ENCODE peak calls at places on chromosomes 13 and 19, in five cellular contexts. C is GM06990; U is stimulated activated CD8-positive, alpha-beta memory T cell treated with anti-CD3 and anti-CD28 coated beads, Interleukin-7, amount 100 ng/mL, for 1 hour; J is NCI-H82; T is stimulated activated CD4-positive, alpha-beta T cell treated with anti-CD3 and anti-CD28 coated beads, Interleukin-4, amount 100 ng/mL, for 48 hours. K is an unnamed sample.

GRCh38 chr19:31717316-31717715 is 368.1 kb upstream of the TSHZ3 start:
- DNase-seq in J (no peak), T (no peak), C (no peak), U (no peak), K (no peak)

GRCh38 chr19:46976845-46977320 is 42.8 kb upstream of the NPAS1 start:
- DNase-seq in C (no peak), J (no peak), U (no peak), T (no peak), K (peak; percentile 97)

GRCh38 chr13:40789275-40790231 is at the start of gene SLC25A15:
- DNase-seq in T (peak; percentile 58), U (peak; percentile 52), C (peak; percentile 86), J (peak; percentile 89), K (peak; percentile 82)

GRCh38 chr13:95481051-95481775 is 71.3 kb upstream of the CLDN10 start:
- DNase-seq in T (no peak), U (no peak), J (no peak), C (no peak), K (no peak)

GRCh38 chr13:77028202-77028601 is 1.2 kb upstream of the FBXL3 start:
- DNase-seq in J (peak; percentile 15), T (no peak), C (no peak), U (no peak), K (peak; percentile 25)

GRCh38 chr13:50676602-50677001 is 166.9 kb downstream of the DLEU7 start:
- DNase-seq in J (no peak), C (no peak), U (no peak), T (no peak), K (peak; percentile 89)

GRCh38 chr19:38506723-38507550 is 73.4 kb downstream of the RYR1 start:
- DNase-seq in J (peak; percentile 72), U (no peak), C (peak; percentile 85), T (peak; percentile 98), K (peak; percentile 94)

GRCh38 chr13:74554581-74555290 is 420.5 kb upstream of the KLF12 start:
- DNase-seq in U (no peak), J (peak; percentile 93), T (no peak), C (no peak), K (no peak)

GRCh38 chr13:94667190-94667589 is 45.2 kb downstream of the SOX21 start:
- DNase-seq in C (no peak), J (no peak), T (no peak), U (no peak), K (no peak)

GRCh38 chr19:54481326-54481930 is 8.3 kb upstream of the CDC42EP5 start:
- DNase-seq in J (peak; percentile 79), U (no peak), C (peak; percentile 67), T (no peak), K (peak; percentile 77)

GRCh38 chr13:35731471-35731870 is 255.0 kb upstream of the MAB21L1 start:
- DNase-seq in T (no peak), U (no peak), C (no peak), J (no peak), K (no peak)

GRCh38 chr13:98368019-98368418 is 190.9 kb upstream of the RNF113B start:
- DNase-seq in T (no peak), J (no peak), U (no peak), C (no peak), K (no peak)

GRCh38 chr19:39514840-39515550 is at the start of gene SELENOV:
- DNase-seq in C (peak; percentile 27), J (peak; percentile 62), U (no peak), T (no peak), K (peak; percentile 84)

GRCh38 chr19:17075860-17076538 is 422 bp downstream of the MYO9B start:
- DNase-seq in T (peak; percentile 25), U (peak; percentile 30), C (peak; percentile 71), J (peak; percentile 79), K (peak; percentile 84)

GRCh38 chr19:41641879-41642485 is 15.1 kb upstream of the CEACAM4 start:
- DNase-seq in C (no peak), U (peak; percentile 32), T (peak; percentile 62), J (peak; percentile 79), K (peak; percentile 46)

GRCh38 chr13:26589754-26590153 is 32.3 kb downstream of the WASF3 start:
- DNase-seq in T (no peak), U (no peak), J (no peak), C (no peak), K (no peak)

GRCh38 chr13:92433963-92434362 is 792.6 kb upstream of the GPC6 start:
- DNase-seq in C (no peak), U (no peak), T (no peak), J (no peak), K (no peak)

GRCh38 chr13:32022292-32022691 is 9.3 kb upstream of the FRY start:
- DNase-seq in U (no peak), J (peak; percentile 87), C (no peak), T (no peak), K (no peak)

GRCh38 chr19:36215276-36216171 is 618 bp downstream of the ZNF146 start:
- DNase-seq in U (no peak), C (no peak), T (peak; percentile 35), J (peak; percentile 51), K (peak; percentile 23)

GRCh38 chr19:55251296-55252081 is 7.3 kb downstream of the PPP6R1 start:
- DNase-seq in J (no peak), U (no peak), T (no peak), C (no peak), K (no peak)

GRCh38 chr13:31764556-31764955 is 25.2 kb downstream of the RXFP2 start:
- DNase-seq in C (no peak), J (no peak), U (no peak), T (no peak), K (no peak)

GRCh38 chr13:75869981-75870380 is 233.9 kb downstream of the LMO7 start:
- DNase-seq in U (no peak), J (no peak), T (no peak), C (no peak), K (no peak)

GRCh38 chr19:58330458-58330857 is 3.7 kb downstream of the ZSCAN22 start:
- DNase-seq in J (peak; percentile 8), T (no peak), C (no peak), U (no peak), K (peak; percentile 50)

GRCh38 chr13:20118268-20119140 is 42.3 kb downstream of the GJA3 start:
- DNase-seq in T (no peak), U (no peak), C (peak; percentile 26), J (peak; percentile 63), K (peak; percentile 57)

GRCh38 chr19:56597696-56598095 is 2.6 kb downstream of the ZNF71 start:
- DNase-seq in C (no peak), U (no peak), T (no peak), J (no peak), K (no peak)

GRCh38 chr13:77563110-77563509 is 27.6 kb downstream of the SCEL start:
- DNase-seq in C (no peak), U (no peak), J (no peak), T (no peak), K (no peak)

GRCh38 chr13:110317093-110317492 is 10.0 kb downstream of the COL4A2 start:
- DNase-seq in J (no peak), T (no peak), C (no peak), U (no peak), K (no peak)

GRCh38 chr13:30618186-30618937 is 642 bp downstream of the USPL1 start:
- DNase-seq in U (no peak), C (peak; percentile 42), T (no peak), J (peak; percentile 67), K (no peak)

GRCh38 chr13:25149670-25150069 is 22.4 kb downstream of the AMER2 start:
- DNase-seq in J (no peak), C (no peak), T (no peak), U (no peak), K (no peak)

GRCh38 chr19:39590265-39590664 is 12.1 kb upstream of the LGALS13 start:
- DNase-seq in J (no peak), C (no peak), T (no peak), U (no peak), K (peak; percentile 35)

GRCh38 chr13:60617863-60618733 is 221.1 kb downstream of the TDRD3 start:
- DNase-seq in J (peak; percentile 15), T (no peak), U (no peak), C (no peak), K (peak; percentile 80)

GRCh38 chr13:98766716-98767115 is 14.2 kb upstream of the SLC15A1 start:
- DNase-seq in U (no peak), J (no peak), T (no peak), C (no peak), K (no peak)

GRCh38 chr19:6891761-6892385 is 4.5 kb downstream of the ADGRE1 start:
- DNase-seq in J (no peak), T (no peak), C (no peak), U (no peak), K (no peak)

GRCh38 chr13:97629601-97630272 is 195.8 kb downstream of the RAP2A start:
- DNase-seq in J (no peak), U (no peak), T (no peak), C (no peak), K (no peak)

GRCh38 chr19:18558202-18558555 is 509 bp downstream of the KXD1 start:
- DNase-seq in J (no peak), U (no peak), T (no peak), C (no peak), K (no peak)

GRCh38 chr13:109802936-109803335 is 16.6 kb upstream of the IRS2 start:
- DNase-seq in C (no peak), T (no peak), U (no peak), J (no peak), K (no peak)

GRCh38 chr13:113846639-113847318 is 17.1 kb downstream of the GAS6 start:
- DNase-seq in J (no peak), T (no peak), C (no peak), U (no peak), K (no peak)

GRCh38 chr19:28294395-28294794 is 918.6 kb downstream of the UQCRFS1 start:
- DNase-seq in U (no peak), C (no peak), J (no peak), T (no peak), K (peak; percentile 41)

GRCh38 chr19:16418597-16418962 is 53.2 kb downstream of the EPS15L1 start:
- DNase-seq in U (no peak), C (no peak), T (no peak), J (peak; percentile 57), K (peak; percentile 32)

GRCh38 chr19:40672038-40672437 is 18.4 kb downstream of the NUMBL start:
- DNase-seq in J (no peak), C (no peak), U (no peak), T (no peak), K (no peak)

K was measured in mesendoderm.